ENCODE peak calls at places on chromosomes 13 and 19, in nine cellular contexts. A is ACHN; S is ELF-1; Q is cerebellar nuclear complex; M is amniotic epithelial cell; F is activated CD4-positive, alpha-beta T cell treated with anti-CD3 and anti-CD28 coated beads, Interleukin-2, amount 50 U/mL, for 48 hours; O is COR-L47; P is T-helper 1 cell; E is AG20443. G is an unnamed sample.

GRCh38 chr13:52749446-52749845 is 9.8 kb upstream of the CNMD start:
- DNase-seq in A (no peak), S (no peak), Q (no peak), M (no peak), F (no peak), O (peak), P (no peak), E (no peak), G (no peak)

GRCh38 chr19:45168767-45169351 is 8.1 kb upstream of the NKPD1 start:
- DNase-seq in A (no peak), S (no peak), Q (no peak), M (no peak), F (no peak), O (peak), P (no peak), E (no peak), G (peak)

GRCh38 chr13:47621931-47622330 is 379.1 kb downstream of the SUCLA2 start:
- DNase-seq in A (no peak), S (no peak), Q (no peak), M (peak), F (no peak), O (no peak), P (no peak), E (no peak), G (no peak)

GRCh38 chr19:31416548-31416947 is 67.3 kb upstream of the TSHZ3 start:
- DNase-seq in A (no peak), S (no peak), Q (no peak), M (no peak), F (no peak), O (no peak), P (no peak), E (no peak), G (no peak)

GRCh38 chr13:38462605-38463004 is 113.0 kb downstream of the UFM1 start:
- DNase-seq in A (no peak), S (no peak), Q (no peak), M (no peak), F (no peak), O (no peak), P (no peak), E (no peak), G (no peak)

GRCh38 chr13:20969182-20969581 is 66.6 kb upstream of the XPO4 start:
- DNase-seq in A (peak), S (no peak), Q (no peak), M (peak), F (no peak), O (no peak), P (no peak), E (no peak), G (no peak)

GRCh38 chr13:110641055-110642015 is 26.0 kb downstream of the NAXD start:
- DNase-seq in A (no peak), S (no peak), Q (no peak), M (no peak), F (no peak), O (peak), P (no peak), E (no peak), G (no peak)

GRCh38 chr13:79988573-79988972 is 352.4 kb downstream of the SPRY2 start:
- DNase-seq in A (no peak), S (no peak), Q (no peak), M (peak), F (no peak), O (no peak), P (no peak), E (peak), G (no peak)

GRCh38 chr13:114319441-114319871 is 5.2 kb downstream of the CHAMP1 start:
- DNase-seq in A (no peak), S (no peak), Q (no peak), M (peak), F (no peak), O (no peak), P (no peak), E (peak), G (no peak)

GRCh38 chr19:39223703-39224279 is 19.7 kb upstream of the SYCN start:
- DNase-seq in A (peak), S (peak), Q (no peak), M (peak), F (no peak), O (no peak), P (no peak), E (peak), G (peak)

GRCh38 chr13:98521876-98522275 is 55.0 kb downstream of the STK24 start:
- DNase-seq in A (no peak), S (no peak), Q (no peak), M (no peak), F (no peak), O (no peak), P (no peak), E (no peak), G (no peak)

GRCh38 chr13:21596722-21597121 is 7.2 kb downstream of the MICU2 start:
- DNase-seq in A (no peak), S (no peak), Q (no peak), M (no peak), F (no peak), O (no peak), P (no peak), E (no peak), G (no peak)

GRCh38 chr19:33631628-33631995 is 9.9 kb downstream of the CHST8 start:
- DNase-seq in A (no peak), S (no peak), Q (no peak), M (no peak), F (no peak), O (no peak), P (no peak), E (no peak), G (no peak)

GRCh38 chr13:50757021-50757420 is 86.5 kb downstream of the DLEU7 start:
- DNase-seq in A (no peak), S (peak), Q (no peak), M (peak), F (no peak), O (no peak), P (no peak), E (no peak), G (no peak)

GRCh38 chr19:18418034-18418724 is 1.0 kb upstream of the SSBP4 start:
- DNase-seq in A (no peak), S (peak), Q (no peak), M (no peak), F (peak), O (no peak), P (no peak), E (no peak), G (no peak)

GRCh38 chr19:47663911-47664771 is 49.1 kb upstream of the EHD2 start:
- DNase-seq in A (no peak), S (peak), Q (no peak), M (peak), F (no peak), O (no peak), P (no peak), E (peak), G (peak)

GRCh38 chr19:50932018-50932689 is 20.7 kb downstream of the KLK5 start:
- DNase-seq in A (no peak), S (no peak), Q (no peak), M (no peak), F (no peak), O (no peak), P (no peak), E (no peak), G (no peak)

GRCh38 chr19:54345938-54346386 is 7.0 kb upstream of the LILRA4 start:
- DNase-seq in A (no peak), S (no peak), Q (no peak), M (no peak), F (no peak), O (no peak), P (no peak), E (no peak), G (no peak)

GRCh38 chr19:42546831-42547500 is 18.7 kb upstream of the CEACAM1 start:
- DNase-seq in A (no peak), S (no peak), Q (no peak), M (no peak), F (no peak), O (no peak), P (no peak), E (no peak), G (no peak)

GRCh38 chr13:79749985-79750551 is 269.1 kb downstream of the NDFIP2 start:
- DNase-seq in A (peak), S (peak), Q (no peak), M (peak), F (no peak), O (no peak), P (no peak), E (peak), G (no peak)

GRCh38 chr13:28037399-28037798 is 48.9 kb upstream of the URAD start:
- DNase-seq in A (peak), S (no peak), Q (no peak), M (no peak), F (peak), O (no peak), P (no peak), E (peak), G (no peak)

GRCh38 chr13:50209646-50210045 is 194.4 kb downstream of the KCNRG start:
- DNase-seq in A (no peak), S (no peak), Q (no peak), M (peak), F (no peak), O (no peak), P (no peak), E (no peak), G (no peak)

GRCh38 chr19:53076984-53077383 is 26.2 kb downstream of the ZNF160 start:
- DNase-seq in A (no peak), S (peak), Q (no peak), M (peak), F (no peak), O (peak), P (no peak), E (peak), G (no peak)

GRCh38 chr19:7415163-7415856 is 66.6 kb downstream of the ARHGEF18 start:
- DNase-seq in A (no peak), S (no peak), Q (no peak), M (peak), F (no peak), O (no peak), P (no peak), E (peak), G (peak)

GRCh38 chr13:84645196-84646071 is 763.2 kb upstream of the SLITRK1 start:
- DNase-seq in A (no peak), S (no peak), Q (no peak), M (peak), F (no peak), O (no peak), P (no peak), E (peak), G (no peak)

GRCh38 chr19:45514376-45515051 is 7.2 kb downstream of the VASP start:
- DNase-seq in A (no peak), S (no peak), Q (no peak), M (no peak), F (no peak), O (no peak), P (no peak), E (no peak), G (no peak)

GRCh38 chr13:37791699-37792098 is 77.9 kb downstream of the TRPC4 start:
- DNase-seq in A (peak), S (no peak), Q (no peak), M (no peak), F (no peak), O (no peak), P (no peak), E (peak), G (no peak)

GRCh38 chr19:18282021-18282787 is 782 bp upstream of the JUND start:
- DNase-seq in A (peak), S (peak), Q (no peak), M (peak), F (peak), O (peak), P (no peak), E (peak), G (no peak)